ENCODE peak calls at places on chromosomes 3 and 15, in eight cellular contexts. U is psoas muscle; M is dorsolateral prefrontal cortex; G is CD4-positive, CD25-positive, alpha-beta regulatory T cell; X is NT2/D1; Y is astrocyte of the spinal cord; Z is GM23248; K is heart left ventricle. R is an unnamed sample.

GRCh38 chr3:190531406-190531805 is 17.5 kb downstream of the IL1RAP start:
- DNase-seq in G (no peak), Z (no peak), M (no peak), Y (no peak), K (no peak), X (no peak), U (no peak), R (no peak)

GRCh38 chr3:162134571-162134970 is 638.0 kb downstream of the OTOL1 start:
- DNase-seq in X (no peak), M (no peak), Z (no peak), K (no peak), Y (no peak), U (no peak), G (no peak), R (no peak)

GRCh38 chr3:25423780-25424179 is 4.3 kb upstream of the RARB start:
- DNase-seq in Y (peak), M (no peak), K (no peak), U (no peak), Z (peak), X (no peak), G (no peak), R (no peak)

GRCh38 chr3:37987751-37988179 is 2.8 kb upstream of the VILL start:
- DNase-seq in K (no peak), U (no peak), M (no peak), G (no peak), X (no peak), Y (no peak), Z (no peak), R (no peak)

GRCh38 chr15:89556413-89557262 is 18.6 kb upstream of the TICRR start:
- DNase-seq in M (peak), U (no peak), X (peak), G (peak), Y (peak), K (no peak), Z (peak), R (peak)

GRCh38 chr15:88932271-88932874 is 19.2 kb upstream of the MFGE8 start:
- DNase-seq in Z (no peak), U (no peak), Y (no peak), K (peak), X (no peak), M (peak), G (no peak), R (no peak)

GRCh38 chr15:92906038-92906437 is 5.9 kb downstream of the CHD2 start:
- DNase-seq in Y (no peak), U (no peak), X (no peak), Z (no peak), M (no peak), G (no peak), K (no peak), R (no peak)

GRCh38 chr3:44509985-44510360 is 32.5 kb upstream of the ZNF445 start:
- DNase-seq in K (no peak), Z (peak), Y (peak), M (no peak), U (no peak), X (no peak), G (no peak), R (no peak)

GRCh38 chr3:160739079-160739478 is 17.0 kb upstream of the PPM1L start:
- DNase-seq in K (peak), Y (no peak), M (no peak), G (no peak), Z (peak), X (no peak), U (peak), R (no peak)

GRCh38 chr3:144341461-144341860 is 369.8 kb downstream of the DIPK2A start:
- DNase-seq in Y (no peak), U (no peak), G (no peak), X (no peak), K (no peak), M (no peak), Z (no peak), R (no peak)

GRCh38 chr3:65342084-65342683 is 654.4 kb upstream of the ADAMTS9 start:
- DNase-seq in Z (peak), U (no peak), M (no peak), G (no peak), X (peak), Y (peak), K (no peak), R (peak)

GRCh38 chr3:46729038-46729437 is 11.4 kb upstream of the PRSS50 start:
- DNase-seq in Y (no peak), K (no peak), G (no peak), Z (no peak), M (no peak), X (no peak), U (no peak), R (no peak)

GRCh38 chr3:184322731-184323487 is 8.5 kb downstream of the EIF4G1 start:
- DNase-seq in X (no peak), G (no peak), Z (peak), K (no peak), M (no peak), U (peak), Y (no peak), R (no peak)

GRCh38 chr15:78714890-78715289 is 73.9 kb upstream of the CHRNB4 start:
- DNase-seq in K (no peak), U (no peak), Z (peak), Y (no peak), G (no peak), M (no peak), X (no peak), R (no peak)

GRCh38 chr3:30737746-30738499 is 131.5 kb downstream of the TGFBR2 start:
- DNase-seq in Y (no peak), X (no peak), M (no peak), Z (no peak), K (no peak), G (no peak), U (no peak), R (no peak)

GRCh38 chr3:46538803-46539442 is 27.2 kb downstream of the LRRC2 start:
- DNase-seq in G (peak), K (peak), M (no peak), Y (peak), U (peak), Z (peak), X (no peak), R (no peak)

GRCh38 chr3:194886836-194887235 is 201.2 kb downstream of the FAM43A start:
- DNase-seq in X (no peak), M (no peak), Y (no peak), Z (no peak), K (no peak), U (no peak), G (no peak), R (no peak)

GRCh38 chr3:125556314-125556713 is 36.3 kb upstream of the SNX4 start:
- DNase-seq in U (no peak), M (no peak), Y (peak), X (no peak), Z (peak), K (no peak), G (no peak), R (no peak)

GRCh38 chr15:41501961-41502786 is 8.5 kb downstream of the ITPKA start:
- DNase-seq in U (no peak), Y (no peak), M (no peak), X (no peak), G (peak), K (no peak), Z (peak), R (peak)

DNA sequence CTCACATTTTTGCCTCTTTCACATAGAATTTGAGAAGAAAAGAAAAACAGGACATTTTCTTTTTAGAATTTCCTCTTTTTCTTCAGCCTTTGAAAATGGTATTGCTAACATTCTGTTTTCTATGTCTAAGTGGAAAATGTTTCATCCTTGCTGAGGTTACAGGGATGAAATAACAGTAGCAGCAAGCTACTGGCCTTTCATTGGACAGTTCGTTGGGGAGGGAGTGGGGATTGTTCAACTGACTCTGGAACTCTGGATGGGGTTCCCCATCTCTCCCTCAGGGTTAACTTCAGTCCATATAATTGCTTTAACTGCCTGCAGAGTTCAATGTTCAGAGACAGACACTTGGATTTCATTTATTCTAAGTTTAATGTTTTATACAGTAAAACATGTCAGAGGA is 346.0 kb downstream of the NLGN1 start:
- DNase-seq in U (no peak), G (no peak), Y (no peak), K (no peak), X (no peak), M (no peak), Z (no peak), R (no peak)
- H3K4me3 ChIP-seq in U (no peak), G (no peak), Y (no peak), K (no peak), X (no peak), M (no peak), Z (peak), R (no peak)

GRCh38 chr3:181693280-181693679 is 18.4 kb upstream of the SOX2 start:
- DNase-seq in G (no peak), K (no peak), M (no peak), Z (no peak), X (no peak), U (no peak), Y (no peak), R (no peak)

GRCh38 chr3:181698263-181698944 is 13.3 kb upstream of the SOX2 start:
- DNase-seq in U (no peak), M (no peak), Z (no peak), G (no peak), K (no peak), Y (no peak), X (no peak), R (no peak)

GRCh38 chr3:181694805-181695660 is 16.7 kb upstream of the SOX2 start:
- DNase-seq in X (no peak), M (no peak), K (no peak), U (peak), G (no peak), Y (peak), Z (peak), R (peak)

GRCh38 chr3:181696641-181697230 is 15.0 kb upstream of the SOX2 start:
- DNase-seq in K (no peak), Y (no peak), Z (no peak), M (no peak), X (no peak), U (no peak), G (no peak), R (no peak)

DNA sequence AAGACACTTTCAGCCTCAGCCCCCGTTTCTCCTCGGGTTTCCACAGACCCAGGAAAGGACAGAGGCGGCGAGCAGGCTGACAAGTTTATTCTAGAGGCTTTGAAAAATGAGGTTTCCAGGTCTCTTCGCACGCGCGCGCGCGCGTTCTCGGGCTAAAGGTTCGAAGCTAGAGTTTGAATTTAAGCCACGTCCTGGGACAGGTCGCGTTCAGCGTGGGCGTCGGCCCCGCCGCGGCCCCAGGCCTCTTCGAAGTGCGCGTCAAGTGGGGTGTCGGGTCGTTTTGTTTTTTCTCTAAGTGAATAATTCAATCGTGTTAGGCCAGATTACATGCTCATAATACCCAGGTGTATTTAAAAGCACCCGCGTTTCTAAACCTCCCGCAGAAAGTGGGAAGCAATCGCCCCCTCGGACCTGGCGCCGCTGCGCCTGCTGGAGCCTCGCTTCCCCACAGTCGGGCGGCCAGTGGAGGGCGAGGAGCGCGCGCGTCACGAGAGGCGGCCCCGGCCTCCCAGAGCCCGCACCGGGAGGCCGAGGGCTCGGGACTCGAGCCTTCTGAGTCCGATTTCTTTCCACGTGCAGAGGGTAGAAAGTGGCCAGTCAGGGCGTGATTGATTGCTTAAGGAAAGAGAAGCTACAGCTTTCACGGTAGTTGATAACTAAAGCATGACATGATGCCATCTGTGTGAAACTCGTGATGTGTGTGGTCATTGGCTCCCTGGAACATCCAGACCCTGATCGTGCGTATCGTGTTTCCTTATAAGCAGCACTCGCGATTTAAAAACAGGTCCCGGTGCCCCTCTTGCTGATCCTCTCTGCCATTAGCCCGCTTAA is 15.8 kb upstream of the SOX2 start:
- DNase-seq in X (no peak), M (no peak), Y (peak), Z (peak), K (no peak), G (no peak), U (no peak), R (peak)
- H3K4me3 ChIP-seq in X (peak), M (peak), Y (peak), Z (peak), K (peak), G (no peak), U (peak), R (peak)

GRCh38 chr3:55305714-55306485 is 181.2 kb downstream of the WNT5A start:
- DNase-seq in G (no peak), X (no peak), U (peak), M (peak), K (no peak), Z (peak), Y (no peak), R (no peak)
- H3K4me3 ChIP-seq in G (no peak), X (no peak), U (no peak), M (no peak), K (no peak), Z (peak), Y (no peak), R (no peak)

DNA sequence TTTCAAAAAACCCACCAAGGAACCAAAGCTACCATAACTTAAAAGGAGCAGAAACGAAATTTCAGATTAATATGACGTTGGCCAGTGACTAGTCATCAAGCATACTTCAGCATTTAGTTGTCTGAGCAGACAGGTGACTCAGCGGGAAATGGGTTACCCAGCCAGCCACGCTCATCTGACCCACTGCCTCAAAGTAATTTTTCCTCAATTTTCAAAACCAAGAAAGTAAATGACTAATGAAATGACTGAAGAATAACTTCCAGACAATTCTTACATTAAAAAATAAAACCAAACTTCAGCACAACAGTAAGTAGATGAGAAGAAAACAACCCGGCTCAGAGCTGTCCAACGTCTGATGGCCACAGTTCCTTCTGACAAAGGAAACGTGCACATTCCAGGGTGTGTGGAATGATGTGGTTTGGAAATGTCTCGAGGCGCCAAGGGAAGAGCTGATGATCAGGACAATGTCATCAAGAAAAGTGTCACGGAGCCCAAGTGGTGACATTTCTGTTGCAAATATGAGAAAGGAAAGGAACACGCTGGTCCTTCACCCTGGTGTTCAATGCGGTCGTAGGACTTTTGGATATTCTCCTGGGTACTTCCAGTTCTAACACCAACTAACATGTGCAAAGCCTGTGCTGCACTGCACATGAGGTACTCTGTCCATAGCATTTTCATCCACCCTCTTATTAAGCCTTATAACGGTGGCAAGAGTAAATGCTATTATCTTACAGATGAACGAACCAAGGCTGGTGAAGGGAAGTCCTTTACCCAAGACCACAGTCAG is 79.1 kb downstream of the FOXP1 start:
- DNase-seq in M (no peak), G (no peak), U (no peak), K (no peak), Z (peak), X (no peak), Y (peak), R (no peak)
- H3K4me3 ChIP-seq in M (no peak), G (peak), U (no peak), K (no peak), Z (peak), X (no peak), Y (no peak), R (no peak)

GRCh38 chr3:107670991-107671390 is 148.2 kb downstream of the BBX start:
- DNase-seq in G (no peak), Y (no peak), U (no peak), Z (peak), K (no peak), M (no peak), X (no peak), R (no peak)

GRCh38 chr3:107674371-107674770 is 151.6 kb downstream of the BBX start:
- DNase-seq in K (no peak), M (no peak), Y (peak), X (no peak), Z (peak), U (peak), G (no peak), R (peak)

GRCh38 chr3:107676469-107677309 is 153.9 kb downstream of the BBX start:
- DNase-seq in M (no peak), K (no peak), Y (peak), G (peak), Z (peak), U (no peak), X (no peak), R (peak)

GRCh38 chr3:107679911-107680310 is 157.1 kb downstream of the BBX start:
- DNase-seq in U (no peak), M (no peak), K (no peak), X (no peak), Y (peak), Z (no peak), G (no peak), R (no peak)

GRCh38 chr3:107675233-107675900 is 152.6 kb downstream of the BBX start:
- DNase-seq in X (no peak), U (no peak), G (no peak), M (no peak), Z (no peak), K (no peak), Y (no peak), R (no peak)
- H3K4me3 ChIP-seq in X (no peak), U (no peak), G (no peak), M (no peak), Z (no peak), K (no peak), Y (no peak), R (no peak)

R was measured in neural progenitor cell.